ENCODE peak calls at places on chromosome X, in nine cellular contexts. A is AG09319, T is GM12878, W is tibial nerve, L is transverse colon, N is foreskin fibroblast, B is GM10248, Z is sigmoid colon, K is upper lobe of right lung. I is an unnamed sample.

GRCh38 chrX:132924426-132924825 is 34.0 kb downstream of the HS6ST2 start:
- DNase-seq in L (no peak), A (no peak), Z (no peak), B (no peak), W (no peak), T (no peak), K (no peak), N (no peak), I (no peak)

GRCh38 chrX:128464091-128464490 is 411.9 kb upstream of the ACTRT1 start:
- DNase-seq in K (no peak), B (no peak), L (no peak), A (no peak), N (no peak), T (no peak), Z (no peak), W (no peak), I (peak; percentile 50)

GRCh38 chrX:69551421-69552009 is 47.4 kb downstream of the NALF2 start:
- DNase-seq in N (no peak), L (no peak), Z (no peak), K (no peak), W (no peak), T (no peak), A (no peak), B (no peak), I (no peak)

GRCh38 chrX:136260801-136261200 is 9.6 kb upstream of the MAP7D3 start:
- DNase-seq in B (no peak), Z (no peak), L (no peak), W (no peak), T (no peak), A (no peak), N (peak; percentile 88), K (no peak), I (peak; percentile 49)

GRCh38 chrX:52261463-52262194 is 76.9 kb downstream of the MAGED4 start:
- DNase-seq in Z (peak; percentile 98), L (peak; percentile 96), B (peak; percentile 87), K (peak; percentile 95), W (peak; percentile 87), A (peak; percentile 73), N (peak; percentile 91), T (peak; percentile 64), I (peak; percentile 41)

GRCh38 chrX:155065035-155065734 is 5.8 kb downstream of the CMC4 start:
- DNase-seq in B (no peak), A (no peak), Z (no peak), W (no peak), N (peak; percentile 58), K (no peak), L (no peak), T (no peak), I (peak; percentile 63)

GRCh38 chrX:71994601-71995000 is 84.0 kb downstream of the NHSL2 start:
- DNase-seq in N (no peak), A (no peak), W (no peak), T (no peak), Z (no peak), K (no peak), L (no peak), B (no peak), I (peak; percentile 36)

GRCh38 chrX:81957900-81958545 is 756.1 kb downstream of the SH3BGRL start:
- DNase-seq in N (no peak), L (no peak), T (no peak), A (no peak), Z (no peak), K (no peak), W (no peak), B (peak; percentile 13), I (peak; percentile 0)

GRCh38 chrX:116232833-116233232 is 62.3 kb downstream of the AGTR2 start:
- DNase-seq in T (no peak), K (no peak), W (no peak), L (no peak), A (peak; percentile 10), Z (no peak), B (no peak), N (peak; percentile 56), I (peak; percentile 54)

GRCh38 chrX:152926279-152926678 is 28.4 kb downstream of the ZNF185 start:
- DNase-seq in B (peak; percentile 65), W (peak; percentile 15), L (peak; percentile 22), K (no peak), T (no peak), Z (no peak), A (peak; percentile 35), N (peak; percentile 85), I (peak; percentile 58)

GRCh38 chrX:134908235-134908834 is 82.5 kb upstream of the SMIM10 start:
- DNase-seq in T (no peak), B (no peak), K (no peak), A (no peak), Z (no peak), N (peak; percentile 74), L (no peak), W (no peak), I (no peak)

GRCh38 chrX:143165778-143166177 is 140.1 kb downstream of the SPANXN4 start:
- DNase-seq in L (no peak), A (no peak), B (no peak), W (no peak), K (no peak), N (no peak), T (no peak), Z (no peak), I (no peak)

GRCh38 chrX:154730271-154730883 is 20.5 kb downstream of the GAB3 start:
- DNase-seq in Z (no peak), N (peak; percentile 77), T (no peak), K (no peak), B (no peak), L (no peak), W (no peak), A (peak; percentile 63), I (no peak)

GRCh38 chrX:2703991-2704369 is 12.9 kb downstream of the CD99 start:
- DNase-seq in Z (no peak), A (no peak), N (peak; percentile 69), T (no peak), K (no peak), B (no peak), W (peak; percentile 50), L (peak; percentile 55), I (no peak)

GRCh38 chrX:20066968-20067708 is 49.6 kb downstream of the MAP7D2 start:
- DNase-seq in K (no peak), B (peak; percentile 61), T (no peak), A (peak; percentile 10), Z (no peak), W (peak; percentile 6), N (peak; percentile 63), L (peak; percentile 22), I (peak; percentile 35)

GRCh38 chrX:1027133-1027532 is 185.3 kb downstream of the CRLF2 start:
- DNase-seq in B (peak; percentile 29), W (no peak), T (peak; percentile 46), K (peak; percentile 40), Z (no peak), L (no peak), A (no peak), N (no peak), I (no peak)

GRCh38 chrX:1025413-1025812 is 187.0 kb downstream of the CRLF2 start:
- DNase-seq in Z (no peak), L (no peak), W (no peak), N (no peak), T (no peak), K (no peak), A (no peak), B (no peak), I (no peak)

GRCh38 chrX:1029494-1029893 is 183.0 kb downstream of the CRLF2 start:
- DNase-seq in T (no peak), L (no peak), A (no peak), B (no peak), W (no peak), Z (no peak), K (peak; percentile 20), N (no peak), I (no peak)

GRCh38 chrX:1026263-1027015 is 186.0 kb downstream of the CRLF2 start:
- DNase-seq in T (peak; percentile 63), N (no peak), Z (no peak), A (no peak), L (no peak), B (no peak), K (no peak), W (no peak), I (no peak)

DNA sequence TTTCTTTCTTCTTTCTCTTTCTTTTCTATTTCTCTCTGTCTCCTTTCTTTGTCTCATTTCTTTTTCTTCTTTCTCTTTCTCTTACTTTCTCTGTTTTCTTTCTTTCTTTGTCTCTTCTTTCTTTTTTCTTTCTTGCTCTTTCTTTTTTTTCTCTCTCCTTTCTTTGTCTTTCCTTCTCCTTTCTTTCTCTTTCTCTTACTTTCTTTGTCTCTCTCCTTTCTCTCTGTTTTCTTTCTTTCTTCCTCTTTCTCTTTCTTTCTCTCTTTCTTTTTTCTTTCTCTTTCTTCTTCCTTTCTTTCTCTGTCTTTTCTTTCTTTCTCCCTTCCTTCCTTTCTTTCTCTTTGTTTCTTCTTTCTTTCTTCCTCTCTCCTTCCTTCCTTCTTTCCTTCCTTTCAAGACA is 184.8 kb downstream of the CRLF2 start:
- DNase-seq in L (no peak), Z (no peak), A (no peak), W (no peak), N (no peak), K (no peak), T (no peak), B (no peak), I (no peak)
- TF ChIP-seq CTCF in L (no peak), Z (no peak), A (no peak), W (no peak), N (no peak), K (no peak), T (no peak), B (no peak), I (no peak)

GRCh38 chrX:140572724-140573123 is 67.9 kb upstream of the SOX3 start:
- DNase-seq in T (peak; percentile 3), N (no peak), L (peak; percentile 14), A (no peak), K (no peak), Z (no peak), B (peak; percentile 16), W (peak; percentile 10), I (no peak)
- TF ChIP-seq CTCF in T (peak; percentile 72), N (peak; percentile 52), L (peak; percentile 35), A (peak; percentile 64), K (peak; percentile 52), Z (no peak), B (peak; percentile 46), W (peak; percentile 16), I (peak; percentile 40)

DNA sequence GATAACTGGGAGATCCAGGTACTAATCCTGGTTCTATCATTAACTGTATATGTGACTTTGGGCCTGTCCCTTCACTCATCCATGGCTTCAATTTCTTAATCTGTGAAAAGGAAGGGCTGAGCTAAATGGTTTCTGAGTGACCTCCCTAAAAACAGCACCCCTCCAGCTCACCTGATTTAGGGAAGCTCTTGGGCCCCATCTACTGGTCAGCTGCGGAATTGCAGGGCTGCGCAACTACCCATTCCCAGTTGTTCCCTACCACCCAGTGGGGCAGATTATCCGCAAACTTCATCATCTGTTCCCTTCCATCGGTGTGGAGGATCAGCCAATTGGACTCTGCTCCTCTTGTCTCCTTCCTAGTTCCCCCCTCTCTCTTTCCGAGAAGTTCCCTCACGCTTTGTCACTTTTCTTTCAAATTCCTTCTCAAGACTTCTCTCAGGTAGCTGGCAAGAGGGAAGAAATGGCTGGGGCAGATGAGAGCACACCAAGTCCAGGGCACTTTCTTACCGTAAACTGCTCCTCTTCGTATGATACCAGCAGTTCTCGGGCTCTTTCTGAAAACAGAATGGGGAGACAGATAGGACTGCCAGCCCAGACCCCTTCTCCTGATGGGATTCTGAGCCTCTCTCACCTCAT is 5.8 kb downstream of the LAS1L start:
- DNase-seq in L (peak; percentile 60), A (no peak), K (no peak), T (no peak), W (peak; percentile 42), N (peak; percentile 52), B (peak; percentile 67), Z (no peak), I (no peak)
- TF ChIP-seq CTCF in L (peak; percentile 93), A (peak; percentile 100), K (peak; percentile 91), T (peak; percentile 100), W (peak; percentile 71), N (peak; percentile 95), B (peak; percentile 81), Z (peak; percentile 59), I (peak; percentile 75)

GRCh38 chrX:15116900-15117299 is 153.0 kb downstream of the ASB9 start:
- DNase-seq in A (no peak), N (no peak), K (no peak), T (no peak), W (no peak), B (no peak), Z (no peak), L (no peak), I (no peak)
- TF ChIP-seq CTCF in A (no peak), N (no peak), K (no peak), T (no peak), W (no peak), B (no peak), Z (no peak), L (no peak), I (no peak)

I was measured in foreskin keratinocyte.